ENCODE peak calls at places on chromosomes 16 and 17, in five cellular contexts. K is CD8-positive, alpha-beta T cell; A is effector memory CD4-positive, alpha-beta T cell; V is brain microvascular endothelial cell; H is IMR-90. W is an unnamed sample.

GRCh38 chr17:70646673-70647072 is 477.3 kb downstream of the KCNJ2 start:
- DNase-seq in A (no peak), V (no peak), K (no peak), H (no peak), W (no peak)

GRCh38 chr16:180101-180920 is at the start of gene HBQ1:
- DNase-seq in V (no peak), K (peak; percentile 57), H (no peak), A (no peak), W (no peak)

GRCh38 chr17:66737524-66737923 is 97.4 kb upstream of the CACNG5 start:
- DNase-seq in A (no peak), H (peak; percentile 49), V (peak; percentile 66), K (no peak), W (peak; percentile 83)

GRCh38 chr16:23068337-23068736 is 80.9 kb downstream of the USP31 start:
- DNase-seq in H (no peak), A (no peak), V (no peak), K (no peak), W (no peak)

GRCh38 chr16:8869212-8869987 is 594 bp upstream of the CARHSP1 start:
- DNase-seq in V (no peak), H (no peak), A (no peak), K (no peak), W (no peak)

GRCh38 chr17:82848022-82848592 is 8.3 kb upstream of the ZNF750 start:
- DNase-seq in K (peak; percentile 53), V (peak; percentile 20), H (peak; percentile 79), A (peak; percentile 36), W (peak; percentile 24)

GRCh38 chr17:73371285-73371684 is 59.5 kb upstream of the CDC42EP4 start:
- DNase-seq in V (peak; percentile 84), H (peak; percentile 92), A (no peak), K (no peak), W (peak; percentile 69)

GRCh38 chr17:62696726-62697490 is 69.4 kb downstream of the MRC2 start:
- DNase-seq in H (no peak), A (no peak), V (no peak), K (no peak), W (peak; percentile 38)

GRCh38 chr16:78133919-78134318 is 34.5 kb downstream of the WWOX start:
- DNase-seq in K (no peak), A (no peak), V (no peak), H (no peak), W (no peak)

GRCh38 chr17:28537219-28537610 is 15.2 kb downstream of the UNC119 start:
- DNase-seq in A (no peak), V (no peak), K (no peak), H (no peak), W (no peak)

GRCh38 chr17:1379930-1380313 is 20.1 kb downstream of the YWHAE start:
- DNase-seq in K (no peak), V (no peak), A (no peak), H (no peak), W (no peak)

GRCh38 chr16:86466695-86467406 is 43.5 kb upstream of the FOXF1 start:
- DNase-seq in K (no peak), A (no peak), V (no peak), H (peak; percentile 88), W (peak; percentile 77)

GRCh38 chr16:72961115-72961832 is 86.7 kb downstream of the ZFHX3 start:
- DNase-seq in H (peak; percentile 30), V (peak; percentile 31), A (no peak), K (no peak), W (no peak)

GRCh38 chr17:77085916-77086432 is 54.8 kb upstream of the SEC14L1 start:
- DNase-seq in H (no peak), A (no peak), V (no peak), K (no peak), W (no peak)

GRCh38 chr17:9324864-9325263 is 250.8 kb downstream of the STX8 start:
- DNase-seq in H (peak; percentile 20), V (no peak), K (no peak), A (no peak), W (peak; percentile 6)

GRCh38 chr17:12680407-12680897 is 14.8 kb downstream of the MYOCD start:
- DNase-seq in V (no peak), H (peak; percentile 34), A (no peak), K (no peak), W (no peak)

GRCh38 chr17:38748329-38749221 is at the start of gene PCGF2:
- DNase-seq in H (peak; percentile 89), V (peak; percentile 87), A (no peak), K (no peak), W (peak; percentile 88)

GRCh38 chr16:3147757-3148104 is 12.9 kb downstream of the ZNF213 start:
- DNase-seq in V (no peak), H (no peak), K (no peak), A (no peak), W (no peak)

GRCh38 chr17:59963738-59964454 is 644 bp downstream of the RNFT1 start:
- DNase-seq in A (peak; percentile 6), K (peak; percentile 59), V (peak; percentile 60), H (peak; percentile 69), W (peak; percentile 56)

GRCh38 chr17:77140878-77141767 is at the start of gene SEC14L1:
- DNase-seq in H (no peak), V (no peak), K (peak; percentile 23), A (no peak), W (peak; percentile 44)

GRCh38 chr16:1786242-1787055 is 3.7 kb downstream of the NUBP2 start:
- DNase-seq in K (no peak), H (no peak), A (no peak), V (no peak), W (no peak)

GRCh38 chr16:17396762-17397498 is 73.8 kb downstream of the XYLT1 start:
- DNase-seq in H (peak; percentile 52), A (peak; percentile 39), K (peak; percentile 26), V (peak; percentile 30), W (peak; percentile 74)

GRCh38 chr16:3050487-3050886 is 4.1 kb downstream of the MMP25 start:
- DNase-seq in H (no peak), K (no peak), A (no peak), V (no peak), W (no peak)

GRCh38 chr16:13510425-13511151 is 409.4 kb upstream of the ERCC4 start:
- DNase-seq in V (no peak), K (no peak), H (no peak), A (no peak), W (no peak)

GRCh38 chr17:20074001-20074400 is 64.8 kb downstream of the SPECC1 start:
- DNase-seq in H (no peak), K (no peak), A (no peak), V (no peak), W (no peak)

GRCh38 chr17:8995711-8996110 is 25.6 kb upstream of the NTN1 start:
- DNase-seq in H (no peak), V (no peak), K (no peak), A (no peak), W (no peak)

GRCh38 chr17:46011711-46012505 is 12.9 kb downstream of the STH start:
- DNase-seq in K (no peak), V (no peak), H (no peak), A (no peak), W (no peak)

GRCh38 chr16:31177136-31177535 is 2.8 kb upstream of the FUS start:
- DNase-seq in H (peak; percentile 59), V (no peak), K (peak; percentile 42), A (peak; percentile 50), W (no peak)

GRCh38 chr16:6020162-6020980 is 922.8 kb upstream of the EEF2KMT start:
- DNase-seq in A (no peak), V (no peak), K (no peak), H (no peak), W (no peak)

GRCh38 chr16:89593841-89594240 is 18.3 kb downstream of the CPNE7 start:
- DNase-seq in V (no peak), H (no peak), K (peak; percentile 44), A (peak; percentile 58), W (no peak)

GRCh38 chr17:79043931-79044320 is 20.0 kb downstream of the C1QTNF1 start:
- DNase-seq in A (no peak), K (no peak), V (no peak), H (no peak), W (no peak)

DNA sequence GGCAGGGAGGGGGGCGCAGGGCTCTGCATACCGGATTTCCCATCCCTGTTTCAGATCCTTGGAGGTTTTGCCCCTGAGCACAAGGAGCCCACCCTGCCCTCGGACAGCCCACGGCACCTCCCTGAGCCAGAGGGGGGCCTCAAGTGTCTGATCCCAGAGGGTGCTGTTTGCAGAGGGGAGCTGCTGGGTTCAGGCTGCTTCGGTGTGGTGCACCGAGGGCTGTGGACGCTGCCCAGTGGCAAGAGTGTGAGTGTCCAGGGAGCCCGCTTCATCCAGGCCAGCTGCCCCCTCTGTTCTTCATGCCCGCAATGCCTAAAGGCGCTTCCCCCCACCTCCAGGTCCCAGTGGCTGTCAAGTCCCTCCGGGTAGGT is 2.5 kb downstream of the TNK1 start:
- DNase-seq in V (no peak), A (no peak), K (no peak), H (no peak), W (no peak)
- H3K4me3 ChIP-seq in V (no peak overlapping the region), A (peak overlapping the region; percentile 64), K (peak overlapping the region; percentile 75), H (no peak overlapping the region), W (no peak overlapping the region)

DNA sequence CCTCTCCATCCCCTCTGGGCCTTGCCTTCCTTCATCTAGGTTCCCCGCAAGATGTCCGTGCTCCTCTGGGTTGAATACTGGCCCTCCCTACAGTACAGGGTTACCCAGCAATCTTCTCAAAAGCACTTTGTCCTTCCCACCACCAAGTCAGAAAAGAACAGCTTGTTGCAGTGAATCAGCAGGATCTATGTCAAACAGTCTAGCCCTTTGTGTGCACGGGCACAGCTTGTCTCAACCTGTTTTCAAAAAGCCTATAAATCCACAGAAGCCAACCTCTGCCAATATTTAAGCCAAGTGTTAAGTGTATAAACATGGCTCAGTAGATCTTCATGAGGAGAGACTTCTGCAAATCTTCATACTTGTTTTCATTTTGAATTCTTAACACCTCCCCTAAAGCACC is 25.2 kb downstream of the C17orf67 start:
- DNase-seq in K (no peak), V (no peak), A (no peak), H (no peak), W (no peak)
- H3K4me3 ChIP-seq in K (no peak overlapping the region), V (no peak overlapping the region), A (no peak overlapping the region), H (no peak overlapping the region), W (no peak overlapping the region)

GRCh38 chr17:41503202-41503601 is 2.2 kb downstream of the KRT13 start:
- DNase-seq in K (no peak), V (no peak), H (no peak), A (no peak), W (no peak)
- H3K4me3 ChIP-seq in K (no peak overlapping the region), V (no peak overlapping the region), H (no peak overlapping the region), A (no peak overlapping the region), W (no peak overlapping the region)

DNA sequence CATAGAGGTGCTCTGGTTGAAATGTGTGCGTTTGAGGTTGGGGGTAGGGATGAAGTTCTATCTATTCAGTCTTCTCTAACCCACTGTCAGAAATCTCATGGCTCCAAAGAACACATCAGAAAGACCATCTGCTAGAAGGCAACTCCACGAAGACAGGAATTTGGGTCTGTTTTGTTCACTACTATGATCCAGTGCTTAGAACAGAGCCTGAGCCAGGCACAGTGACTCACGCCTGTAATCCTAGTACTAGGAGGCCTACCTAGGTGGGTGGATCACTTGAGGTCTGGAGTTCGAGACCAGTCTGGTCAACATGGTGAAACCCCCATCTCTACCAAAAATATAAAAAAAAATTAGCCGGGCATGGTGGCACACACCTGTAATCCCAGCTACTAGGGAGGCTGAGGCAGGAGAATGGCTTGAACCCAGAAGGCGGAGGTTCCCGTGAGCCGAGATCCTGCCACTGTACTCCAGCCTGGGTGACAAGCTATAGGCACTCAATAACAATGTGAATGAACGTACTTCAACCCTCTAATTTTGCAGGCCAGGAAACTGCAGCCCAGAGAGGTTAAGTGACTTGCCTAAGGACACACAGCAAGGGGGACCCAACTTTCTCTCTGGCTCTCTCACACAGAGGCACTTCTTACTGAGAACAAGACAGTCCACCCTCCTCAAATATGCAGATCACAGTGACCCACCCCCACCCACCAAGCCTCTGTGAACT is 2.2 kb downstream of the CASKIN2 start:
- DNase-seq in V (peak; percentile 11), K (no peak), H (peak; percentile 50), A (no peak), W (peak; percentile 38)
- H3K4me3 ChIP-seq in V (no peak overlapping the region), K (no peak overlapping the region), H (no peak overlapping the region), A (no peak overlapping the region), W (no peak overlapping the region)

W was measured in fibroblast of the aortic adventitia.